ENCODE peak calls at places on chromosomes 3 and 15, in ten cellular contexts. One of them, this sample, is unnamed.

GRCh38 chr15:55703873-55704285 is 39.1 kb downstream of the PRTG start:
- DNase-seq in head of caudate nucleus: no peak
- DNase-seq in GM23338: no peak
- DNase-seq in naive thymus-derived CD4-positive, alpha-beta T cell: no peak
- DNase-seq in esophagus muscularis mucosa: no peak
- DNase-seq in NCI-H774: no peak
- DNase-seq in substantia nigra: no peak
- DNase-seq in SIG-M5: no peak
- DNase-seq in DMS79 treated with DMSO at 0.1 percent for 48 hours: no peak
- DNase-seq in glutamatergic neuron: no peak
- DNase-seq in this sample: no peak

GRCh38 chr3:52891615-52892081 is 5.7 kb downstream of the STIMATE start:
- DNase-seq in GM23338: no peak
- DNase-seq in DMS79 treated with DMSO at 0.1 percent for 48 hours: no peak
- DNase-seq in esophagus muscularis mucosa: no peak
- DNase-seq in naive thymus-derived CD4-positive, alpha-beta T cell: no peak
- DNase-seq in SIG-M5: peak
- DNase-seq in head of caudate nucleus: no peak
- DNase-seq in glutamatergic neuron: no peak
- DNase-seq in NCI-H774: no peak
- DNase-seq in substantia nigra: no peak
- DNase-seq in this sample: peak

GRCh38 chr3:38163117-38163870 is 2.0 kb upstream of the OXSR1 start:
- DNase-seq in DMS79 treated with DMSO at 0.1 percent for 48 hours: no peak
- DNase-seq in esophagus muscularis mucosa: peak
- DNase-seq in NCI-H774: no peak
- DNase-seq in GM23338: peak
- DNase-seq in naive thymus-derived CD4-positive, alpha-beta T cell: no peak
- DNase-seq in glutamatergic neuron: no peak
- DNase-seq in SIG-M5: no peak
- DNase-seq in substantia nigra: no peak
- DNase-seq in head of caudate nucleus: no peak
- DNase-seq in this sample: no peak

GRCh38 chr3:160006282-160007163 is 17.9 kb downstream of the IL12A start:
- DNase-seq in naive thymus-derived CD4-positive, alpha-beta T cell: no peak
- DNase-seq in substantia nigra: peak
- DNase-seq in GM23338: peak
- DNase-seq in DMS79 treated with DMSO at 0.1 percent for 48 hours: peak
- DNase-seq in glutamatergic neuron: peak
- DNase-seq in NCI-H774: peak
- DNase-seq in SIG-M5: no peak
- DNase-seq in esophagus muscularis mucosa: no peak
- DNase-seq in head of caudate nucleus: peak
- DNase-seq in this sample: peak

GRCh38 chr15:51622269-51623180 is at the start of gene DMXL2:
- DNase-seq in head of caudate nucleus: peak
- DNase-seq in GM23338: peak
- DNase-seq in naive thymus-derived CD4-positive, alpha-beta T cell: peak
- DNase-seq in DMS79 treated with DMSO at 0.1 percent for 48 hours: peak
- DNase-seq in glutamatergic neuron: peak
- DNase-seq in SIG-M5: no peak
- DNase-seq in substantia nigra: peak
- DNase-seq in NCI-H774: peak
- DNase-seq in esophagus muscularis mucosa: peak
- DNase-seq in this sample: peak

GRCh38 chr3:114496874-114497273 is 203.0 kb downstream of the TIGIT start:
- DNase-seq in GM23338: no peak
- DNase-seq in head of caudate nucleus: no peak
- DNase-seq in esophagus muscularis mucosa: no peak
- DNase-seq in glutamatergic neuron: no peak
- DNase-seq in naive thymus-derived CD4-positive, alpha-beta T cell: no peak
- DNase-seq in DMS79 treated with DMSO at 0.1 percent for 48 hours: no peak
- DNase-seq in SIG-M5: no peak
- DNase-seq in substantia nigra: no peak
- DNase-seq in NCI-H774: no peak
- DNase-seq in this sample: no peak

GRCh38 chr15:39946862-39947261 is 12.9 kb downstream of the EIF2AK4 start:
- DNase-seq in DMS79 treated with DMSO at 0.1 percent for 48 hours: no peak
- DNase-seq in NCI-H774: no peak
- DNase-seq in glutamatergic neuron: no peak
- DNase-seq in naive thymus-derived CD4-positive, alpha-beta T cell: no peak
- DNase-seq in SIG-M5: no peak
- DNase-seq in GM23338: no peak
- DNase-seq in substantia nigra: no peak
- DNase-seq in esophagus muscularis mucosa: no peak
- DNase-seq in head of caudate nucleus: no peak
- DNase-seq in this sample: no peak

GRCh38 chr15:56286213-56286612 is 42.5 kb upstream of the RFX7 start:
- DNase-seq in naive thymus-derived CD4-positive, alpha-beta T cell: no peak
- DNase-seq in DMS79 treated with DMSO at 0.1 percent for 48 hours: no peak
- DNase-seq in esophagus muscularis mucosa: no peak
- DNase-seq in substantia nigra: no peak
- DNase-seq in head of caudate nucleus: no peak
- DNase-seq in glutamatergic neuron: no peak
- DNase-seq in SIG-M5: no peak
- DNase-seq in GM23338: peak
- DNase-seq in NCI-H774: no peak
- DNase-seq in this sample: no peak

GRCh38 chr3:42513521-42513920 is 11.1 kb downstream of the VIPR1 start:
- DNase-seq in SIG-M5: no peak
- DNase-seq in esophagus muscularis mucosa: no peak
- DNase-seq in NCI-H774: no peak
- DNase-seq in head of caudate nucleus: no peak
- DNase-seq in glutamatergic neuron: no peak
- DNase-seq in GM23338: no peak
- DNase-seq in naive thymus-derived CD4-positive, alpha-beta T cell: no peak
- DNase-seq in substantia nigra: no peak
- DNase-seq in DMS79 treated with DMSO at 0.1 percent for 48 hours: no peak
- DNase-seq in this sample: no peak

GRCh38 chr3:167967257-167968010 is 128.3 kb downstream of the GOLIM4 start:
- DNase-seq in NCI-H774: no peak
- DNase-seq in esophagus muscularis mucosa: no peak
- DNase-seq in GM23338: no peak
- DNase-seq in SIG-M5: no peak
- DNase-seq in head of caudate nucleus: no peak
- DNase-seq in substantia nigra: no peak
- DNase-seq in DMS79 treated with DMSO at 0.1 percent for 48 hours: peak
- DNase-seq in glutamatergic neuron: no peak
- DNase-seq in naive thymus-derived CD4-positive, alpha-beta T cell: no peak
- DNase-seq in this sample: no peak

GRCh38 chr3:86702381-86702958 is 288.5 kb downstream of the VGLL3 start:
- DNase-seq in glutamatergic neuron: no peak
- DNase-seq in DMS79 treated with DMSO at 0.1 percent for 48 hours: no peak
- DNase-seq in GM23338: peak
- DNase-seq in esophagus muscularis mucosa: no peak
- DNase-seq in SIG-M5: no peak
- DNase-seq in substantia nigra: no peak
- DNase-seq in head of caudate nucleus: no peak
- DNase-seq in NCI-H774: no peak
- DNase-seq in naive thymus-derived CD4-positive, alpha-beta T cell: no peak
- DNase-seq in this sample: no peak

GRCh38 chr3:284316-284715 is 87.8 kb downstream of the CHL1 start:
- DNase-seq in glutamatergic neuron: no peak
- DNase-seq in naive thymus-derived CD4-positive, alpha-beta T cell: no peak
- DNase-seq in head of caudate nucleus: no peak
- DNase-seq in substantia nigra: no peak
- DNase-seq in NCI-H774: no peak
- DNase-seq in esophagus muscularis mucosa: no peak
- DNase-seq in GM23338: no peak
- DNase-seq in SIG-M5: no peak
- DNase-seq in DMS79 treated with DMSO at 0.1 percent for 48 hours: no peak
- DNase-seq in this sample: peak

GRCh38 chr3:159170436-159171003 is 368.7 kb downstream of the MFSD1 start:
- DNase-seq in NCI-H774: no peak
- DNase-seq in substantia nigra: no peak
- DNase-seq in DMS79 treated with DMSO at 0.1 percent for 48 hours: no peak
- DNase-seq in GM23338: no peak
- DNase-seq in glutamatergic neuron: no peak
- DNase-seq in SIG-M5: no peak
- DNase-seq in naive thymus-derived CD4-positive, alpha-beta T cell: no peak
- DNase-seq in esophagus muscularis mucosa: no peak
- DNase-seq in head of caudate nucleus: no peak
- DNase-seq in this sample: no peak

GRCh38 chr3:185822221-185822956 is 2.5 kb downstream of the IGF2BP2 start:
- DNase-seq in GM23338: no peak
- DNase-seq in SIG-M5: no peak
- DNase-seq in glutamatergic neuron: no peak
- DNase-seq in substantia nigra: no peak
- DNase-seq in NCI-H774: no peak
- DNase-seq in naive thymus-derived CD4-positive, alpha-beta T cell: no peak
- DNase-seq in esophagus muscularis mucosa: no peak
- DNase-seq in DMS79 treated with DMSO at 0.1 percent for 48 hours: no peak
- DNase-seq in head of caudate nucleus: no peak
- DNase-seq in this sample: no peak

GRCh38 chr15:35496585-35496984 is 49.4 kb downstream of the DPH6 start:
- DNase-seq in GM23338: no peak
- DNase-seq in naive thymus-derived CD4-positive, alpha-beta T cell: no peak
- DNase-seq in glutamatergic neuron: no peak
- DNase-seq in SIG-M5: no peak
- DNase-seq in NCI-H774: no peak
- DNase-seq in esophagus muscularis mucosa: no peak
- DNase-seq in head of caudate nucleus: no peak
- DNase-seq in DMS79 treated with DMSO at 0.1 percent for 48 hours: no peak
- DNase-seq in substantia nigra: no peak
- DNase-seq in this sample: no peak

GRCh38 chr3:48565591-48566400 is 2.2 kb upstream of the UCN2 start:
- DNase-seq in naive thymus-derived CD4-positive, alpha-beta T cell: no peak
- DNase-seq in NCI-H774: no peak
- DNase-seq in esophagus muscularis mucosa: no peak
- DNase-seq in glutamatergic neuron: no peak
- DNase-seq in DMS79 treated with DMSO at 0.1 percent for 48 hours: no peak
- DNase-seq in SIG-M5: no peak
- DNase-seq in GM23338: no peak
- DNase-seq in substantia nigra: no peak
- DNase-seq in head of caudate nucleus: no peak
- DNase-seq in this sample: no peak

GRCh38 chr15:64883097-64883581 is 28.6 kb upstream of the ANKDD1A start:
- DNase-seq in NCI-H774: no peak
- DNase-seq in head of caudate nucleus: no peak
- DNase-seq in GM23338: no peak
- DNase-seq in naive thymus-derived CD4-positive, alpha-beta T cell: no peak
- DNase-seq in esophagus muscularis mucosa: no peak
- DNase-seq in glutamatergic neuron: no peak
- DNase-seq in DMS79 treated with DMSO at 0.1 percent for 48 hours: no peak
- DNase-seq in SIG-M5: peak
- DNase-seq in substantia nigra: no peak
- DNase-seq in this sample: no peak

GRCh38 chr15:66921319-66921718 is 144.1 kb upstream of the SMAD3 start:
- DNase-seq in esophagus muscularis mucosa: no peak
- DNase-seq in head of caudate nucleus: no peak
- DNase-seq in NCI-H774: no peak
- DNase-seq in SIG-M5: no peak
- DNase-seq in naive thymus-derived CD4-positive, alpha-beta T cell: no peak
- DNase-seq in glutamatergic neuron: no peak
- DNase-seq in DMS79 treated with DMSO at 0.1 percent for 48 hours: no peak
- DNase-seq in substantia nigra: peak
- DNase-seq in GM23338: no peak
- DNase-seq in this sample: peak

GRCh38 chr3:158091526-158091925 is 14.7 kb downstream of the SHOX2 start:
- DNase-seq in NCI-H774: no peak
- DNase-seq in naive thymus-derived CD4-positive, alpha-beta T cell: no peak
- DNase-seq in SIG-M5: no peak
- DNase-seq in glutamatergic neuron: no peak
- DNase-seq in substantia nigra: no peak
- DNase-seq in DMS79 treated with DMSO at 0.1 percent for 48 hours: no peak
- DNase-seq in GM23338: peak
- DNase-seq in head of caudate nucleus: no peak
- DNase-seq in esophagus muscularis mucosa: no peak
- DNase-seq in this sample: no peak

GRCh38 chr3:195251336-195252065 is 19.5 kb downstream of the XXYLT1 start:
- DNase-seq in GM23338: no peak
- DNase-seq in glutamatergic neuron: no peak
- DNase-seq in head of caudate nucleus: no peak
- DNase-seq in esophagus muscularis mucosa: peak
- DNase-seq in DMS79 treated with DMSO at 0.1 percent for 48 hours: no peak
- DNase-seq in substantia nigra: no peak
- DNase-seq in naive thymus-derived CD4-positive, alpha-beta T cell: peak
- DNase-seq in NCI-H774: no peak
- DNase-seq in SIG-M5: no peak
- DNase-seq in this sample: no peak

GRCh38 chr15:29840054-29840453 is 17.8 kb upstream of the TJP1 start:
- DNase-seq in naive thymus-derived CD4-positive, alpha-beta T cell: no peak
- DNase-seq in esophagus muscularis mucosa: no peak
- DNase-seq in DMS79 treated with DMSO at 0.1 percent for 48 hours: no peak
- DNase-seq in substantia nigra: no peak
- DNase-seq in SIG-M5: no peak
- DNase-seq in head of caudate nucleus: no peak
- DNase-seq in GM23338: no peak
- DNase-seq in NCI-H774: no peak
- DNase-seq in glutamatergic neuron: no peak
- DNase-seq in this sample: no peak

GRCh38 chr15:79923068-79923514 is 26.3 kb upstream of the MTHFS start:
- DNase-seq in NCI-H774: peak
- DNase-seq in head of caudate nucleus: peak
- DNase-seq in substantia nigra: peak
- DNase-seq in glutamatergic neuron: peak
- DNase-seq in esophagus muscularis mucosa: no peak
- DNase-seq in GM23338: peak
- DNase-seq in SIG-M5: no peak
- DNase-seq in naive thymus-derived CD4-positive, alpha-beta T cell: peak
- DNase-seq in DMS79 treated with DMSO at 0.1 percent for 48 hours: peak
- DNase-seq in this sample: peak

GRCh38 chr15:80977627-80978036 is 12.0 kb downstream of the MESD start:
- DNase-seq in glutamatergic neuron: peak
- DNase-seq in GM23338: peak
- DNase-seq in DMS79 treated with DMSO at 0.1 percent for 48 hours: no peak
- DNase-seq in head of caudate nucleus: peak
- DNase-seq in SIG-M5: no peak
- DNase-seq in esophagus muscularis mucosa: no peak
- DNase-seq in naive thymus-derived CD4-positive, alpha-beta T cell: peak
- DNase-seq in substantia nigra: peak
- DNase-seq in NCI-H774: peak
- DNase-seq in this sample: peak